ENCODE peak calls at places on chromosomes 6 and 20, in five cellular contexts. K, Y, W, M and T are unnamed samples.
A peak's percentile ranks its signal among the peaks of the same experiment; 100 is the strongest.

GRCh38 chr6:139894271-139894670 is 519.8 kb upstream of the CITED2 start:
- DNase-seq in W (no peak), K (no peak), M (no peak), Y (no peak), T (no peak)

GRCh38 chr6:72826033-72826432 is 204.2 kb downstream of the KCNQ5 start:
- DNase-seq in K (no peak), Y (no peak), M (no peak), W (no peak), T (no peak)

GRCh38 chr6:65182681-65183080 is 524.3 kb downstream of the EYS start:
- DNase-seq in M (no peak), Y (no peak), K (no peak), W (no peak), T (no peak)

GRCh38 chr6:37525460-37526357 is 26.0 kb upstream of the CCDC167 start:
- DNase-seq in W (no peak), K (no peak), Y (peak; percentile 53), M (no peak), T (no peak)

GRCh38 chr6:7938562-7939185 is 28.1 kb upstream of the TXNDC5 start:
- DNase-seq in Y (no peak), W (no peak), M (no peak), K (no peak), T (no peak)

GRCh38 chr6:1915226-1915625 is 305.5 kb downstream of the FOXC1 start:
- DNase-seq in K (no peak), W (no peak), Y (no peak), M (no peak), T (no peak)

GRCh38 chr20:46132705-46133120 is 14.6 kb downstream of the CD40 start:
- DNase-seq in K (no peak), Y (peak; percentile 83), M (peak; percentile 51), W (peak; percentile 73), T (peak; percentile 74)

GRCh38 chr6:31016659-31017299 is 6.5 kb downstream of the MUC22 start:
- DNase-seq in W (no peak), K (no peak), M (no peak), Y (no peak), T (no peak)

GRCh38 chr6:37110455-37111155 is 59.3 kb upstream of the PIM1 start:
- DNase-seq in K (no peak), W (no peak), Y (peak; percentile 54), M (no peak), T (no peak)